ENCODE peak calls at places on chromosomes 1 and 21, in eight cellular contexts. S is activated effector memory CD4-positive, alpha-beta T cell treated with anti-CD3 and anti-CD28 coated beads, Interleukin-2, amount 50 U/mL, for 16 hours; I is psoas muscle; G is RCC 7860; M is stimulated activated CD8-positive, alpha-beta memory T cell treated with anti-CD3 and anti-CD28 coated beads, Interleukin-2, amount 100 ng/mL, for 48 hours; W is T-helper 17 cell; F is NCI-H146; E is NCI-H460. A is an unnamed sample.

GRCh38 chr1:52669696-52670095 is 28.5 kb downstream of the COA7 start:
- DNase-seq in F (no peak), W (no peak), M (no peak), G (no peak), E (no peak), S (no peak), I (no peak), A (no peak)

GRCh38 chr1:41662656-41663437 is 178.4 kb upstream of the EDN2 start:
- DNase-seq in F (peak), S (peak), W (peak), I (peak), M (no peak), G (no peak), E (no peak), A (peak)

GRCh38 chr1:227886503-227886961 is 61.2 kb downstream of the WNT9A start:
- DNase-seq in E (no peak), W (peak), G (no peak), F (no peak), M (no peak), S (no peak), I (no peak), A (no peak)

GRCh38 chr1:41734201-41734915 is 184.4 kb downstream of the HIVEP3 start:
- DNase-seq in I (no peak), F (no peak), M (no peak), W (no peak), S (no peak), G (no peak), E (no peak), A (no peak)

GRCh38 chr1:205172729-205173366 is 38.7 kb downstream of the DSTYK start:
- DNase-seq in E (peak), G (peak), F (no peak), I (no peak), W (no peak), S (no peak), M (no peak), A (peak)

GRCh38 chr1:85576256-85576641 is 4.3 kb upstream of the CCN1 start:
- DNase-seq in I (no peak), M (no peak), E (no peak), F (no peak), W (no peak), G (no peak), S (no peak), A (no peak)

GRCh38 chr1:158931055-158931737 is at the start of gene PYHIN1:
- DNase-seq in M (no peak), I (no peak), S (peak), F (no peak), G (no peak), W (no peak), E (no peak), A (no peak)

GRCh38 chr1:229186373-229187056 is 84.4 kb upstream of the RAB4A start:
- DNase-seq in M (no peak), I (no peak), E (no peak), S (no peak), W (no peak), G (no peak), F (no peak), A (no peak)

GRCh38 chr1:86650065-86650464 is 54.3 kb upstream of the SH3GLB1 start:
- DNase-seq in I (no peak), S (no peak), M (no peak), F (no peak), W (no peak), E (no peak), G (no peak), A (no peak)

GRCh38 chr1:32101233-32101681 is 6.6 kb upstream of the KPNA6 start:
- DNase-seq in I (no peak), S (no peak), F (no peak), E (no peak), G (peak), W (no peak), M (no peak), A (no peak)

GRCh38 chr21:38258803-38259485 is 2.2 kb downstream of the KCNJ15 start:
- DNase-seq in G (peak), E (no peak), W (no peak), F (no peak), M (no peak), S (no peak), I (no peak), A (no peak)

GRCh38 chr1:205492201-205492667 is 12.2 kb upstream of the CDK18 start:
- DNase-seq in E (no peak), M (no peak), I (no peak), W (no peak), G (no peak), S (no peak), F (peak), A (no peak)

GRCh38 chr1:235105051-235106043 is 23.3 kb downstream of the TOMM20 start:
- DNase-seq in F (no peak), M (no peak), S (no peak), E (no peak), G (no peak), I (no peak), W (no peak), A (no peak)

GRCh38 chr1:72936942-72937341 is 654.6 kb upstream of the NEGR1 start:
- DNase-seq in S (no peak), I (no peak), G (no peak), F (no peak), E (no peak), M (no peak), W (no peak), A (no peak)

GRCh38 chr1:145858238-145858936 is 494 bp downstream of the PIAS3 start:
- DNase-seq in E (no peak), I (peak), F (peak), S (peak), M (peak), W (peak), G (no peak), A (peak)

GRCh38 chr1:224831501-224831900 is 98.0 kb upstream of the DNAH14 start:
- DNase-seq in E (no peak), S (no peak), M (no peak), W (no peak), I (no peak), G (no peak), F (no peak), A (no peak)

GRCh38 chr1:10760566-10761502 is 35.6 kb downstream of the CASZ1 start:
- DNase-seq in I (no peak), F (no peak), M (no peak), W (no peak), S (no peak), G (no peak), E (no peak), A (no peak)

GRCh38 chr1:119448112-119448511 is 33.2 kb downstream of the HSD3B2 start:
- DNase-seq in E (no peak), F (no peak), G (no peak), I (no peak), M (no peak), S (no peak), W (no peak), A (peak)

A was measured in H4.